ENCODE peak calls at places on chromosomes 5 and 9, in eight cellular contexts. L, D, R, V, K, J, H and G are unnamed samples.
A peak's percentile ranks its signal among the peaks of the same experiment; 100 is the strongest.

GRCh38 chr9:93037476-93037971 is 21.0 kb upstream of the SUSD3 start:
- DNase-seq in L (no peak), D (no peak), R (no peak), V (no peak), K (no peak), J (no peak), H (no peak), G (no peak)

GRCh38 chr9:16986441-16987387 is 116.2 kb upstream of the BNC2 start:
- DNase-seq in L (no peak), D (no peak), R (peak; percentile 81), V (peak; percentile 80), K (peak; percentile 76), J (no peak), H (no peak), G (no peak)

GRCh38 chr5:157459715-157460599 is at the start of gene NIPAL4:
- DNase-seq in L (no peak), D (peak; percentile 50), R (no peak), V (no peak), K (peak; percentile 48), J (no peak), H (peak; percentile 48), G (no peak)

GRCh38 chr5:172142709-172143215 is 45.3 kb downstream of the STK10 start:
- DNase-seq in L (no peak), D (no peak), R (no peak), V (peak; percentile 55), K (no peak), J (no peak), H (peak; percentile 48), G (peak; percentile 33)

GRCh38 chr5:10690460-10690859 is 70.6 kb downstream of the DAP start:
- DNase-seq in L (no peak), D (no peak), R (no peak), V (peak; percentile 58), K (no peak), J (no peak), H (no peak), G (no peak)

GRCh38 chr5:105956456-105957177 is 1714.1 kb downstream of the EFNA5 start:
- DNase-seq in L (no peak), D (no peak), R (peak; percentile 39), V (peak; percentile 35), K (peak; percentile 37), J (no peak), H (no peak), G (peak; percentile 70)

GRCh38 chr5:108974594-108974993 is 226.9 kb downstream of the FER start:
- DNase-seq in L (no peak), D (no peak), R (no peak), V (no peak), K (no peak), J (no peak), H (no peak), G (no peak)

GRCh38 chr9:103991698-103992097 is 102.4 kb upstream of the SMC2 start:
- DNase-seq in L (no peak), D (no peak), R (no peak), V (no peak), K (no peak), J (no peak), H (no peak), G (no peak)

GRCh38 chr9:124551472-124552339 is 44.5 kb upstream of the NR5A1 start:
- DNase-seq in L (peak; percentile 39), D (peak; percentile 76), R (peak; percentile 66), V (peak; percentile 73), K (peak; percentile 79), J (peak; percentile 33), H (peak; percentile 72), G (peak; percentile 59)

GRCh38 chr9:101398930-101399640 is 434 bp downstream of the ZNF189 start:
- DNase-seq in L (peak; percentile 10), D (no peak), R (peak; percentile 2), V (no peak), K (peak; percentile 36), J (peak; percentile 7), H (peak; percentile 13), G (peak; percentile 32)

GRCh38 chr5:180287868-180288267 is 4.0 kb downstream of the MAPK9 start:
- DNase-seq in L (no peak), D (no peak), R (no peak), V (no peak), K (no peak), J (no peak), H (no peak), G (no peak)

GRCh38 chr9:89870207-89870606 is 265.4 kb downstream of the GADD45G start:
- DNase-seq in L (no peak), D (no peak), R (peak; percentile 19), V (no peak), K (no peak), J (no peak), H (no peak), G (no peak)
- H3K4me2 ChIP-seq in L (no peak overlapping the region), D (no peak overlapping the region), R (no peak overlapping the region), V (no peak overlapping the region), K (no peak overlapping the region), J (no peak overlapping the region), H (no peak overlapping the region), G (no peak overlapping the region)

GRCh38 chr5:79581535-79581934 is 30.7 kb upstream of the TENT2 start:
- DNase-seq in L (no peak), D (no peak), R (no peak), V (no peak), K (no peak), J (no peak), H (peak; percentile 10), G (no peak)
- H3K4me2 ChIP-seq in L (no peak overlapping the region), D (no peak overlapping the region), R (no peak overlapping the region), V (no peak overlapping the region), K (no peak overlapping the region), J (no peak overlapping the region), H (peak overlapping the region; percentile 16), G (no peak overlapping the region)

DNA sequence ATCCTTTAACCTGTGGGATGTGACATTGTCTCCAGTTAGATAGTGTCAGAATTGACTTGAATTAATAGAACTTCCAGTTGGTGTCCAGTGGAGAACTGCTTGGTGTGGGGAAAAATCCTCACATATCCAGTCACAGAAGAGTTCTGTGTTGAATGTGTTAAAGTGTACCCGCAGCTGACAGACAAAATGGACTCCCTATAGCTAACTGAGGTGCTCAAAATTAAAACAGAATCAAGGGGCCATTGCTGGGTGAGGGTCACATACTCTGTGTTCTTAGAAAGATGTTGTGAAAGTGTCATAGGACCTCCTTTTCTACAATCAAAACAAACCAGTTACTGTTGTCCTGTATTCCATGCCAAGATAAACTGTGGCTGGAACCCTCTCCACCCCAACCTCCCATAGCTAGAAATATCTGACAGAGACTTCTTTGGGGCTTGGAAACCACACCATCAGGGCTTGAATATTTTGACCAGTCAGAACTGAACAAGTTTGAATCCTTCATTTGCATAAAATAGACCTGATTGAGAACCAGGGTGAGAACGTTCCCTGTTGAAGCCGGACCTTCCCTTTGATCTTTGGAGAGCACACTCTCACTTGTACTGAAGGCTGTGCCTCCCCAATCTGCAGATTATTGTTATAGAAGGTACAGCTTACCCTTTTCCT is 164.0 kb upstream of the ZNF608 start:
- DNase-seq in L (no peak), D (no peak), R (no peak), V (no peak), K (no peak), J (no peak), H (no peak), G (no peak)
- H3K4me2 ChIP-seq in L (no peak overlapping the region), D (no peak overlapping the region), R (no peak overlapping the region), V (no peak overlapping the region), K (no peak overlapping the region), J (no peak overlapping the region), H (no peak overlapping the region), G (no peak overlapping the region)

DNA sequence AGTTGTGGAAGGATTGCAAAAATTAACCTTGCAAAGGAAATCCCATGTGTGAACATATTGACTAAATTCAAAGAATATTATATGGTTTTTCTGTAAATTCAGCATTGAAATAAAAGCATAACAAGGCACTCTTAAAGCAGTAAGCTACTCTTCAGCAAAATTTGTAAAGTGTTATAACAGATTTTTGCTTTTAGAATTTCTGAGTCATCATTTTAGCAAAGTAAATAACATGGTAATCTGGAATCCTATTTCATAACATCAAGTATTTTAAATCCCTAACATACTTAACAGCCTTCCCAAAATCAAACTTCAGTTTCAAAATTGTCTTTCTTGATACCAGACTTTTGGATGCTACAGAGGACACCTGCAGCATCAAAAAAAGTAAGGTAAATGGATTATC is 436.0 kb upstream of the CDH9 start:
- DNase-seq in L (no peak), D (no peak), R (no peak), V (no peak), K (peak; percentile 1), J (no peak), H (no peak), G (no peak)
- H3K4me2 ChIP-seq in L (no peak overlapping the region), D (peak overlapping the region; percentile 56), R (no peak overlapping the region), V (no peak overlapping the region), K (peak overlapping the region; percentile 22), J (no peak overlapping the region), H (peak overlapping the region; percentile 44), G (no peak overlapping the region)

GRCh38 chr5:112930082-112930344 is 8.0 kb upstream of the REEP5 start:
- DNase-seq in L (peak; percentile 87), D (no peak), R (no peak), V (no peak), K (no peak), J (peak; percentile 89), H (no peak), G (no peak)
- H3K4me2 ChIP-seq in L (peak overlapping the region; percentile 98), D (no peak overlapping the region), R (no peak overlapping the region), V (no peak overlapping the region), K (no peak overlapping the region), J (peak overlapping the region; percentile 87), H (no peak overlapping the region), G (no peak overlapping the region)

DNA sequence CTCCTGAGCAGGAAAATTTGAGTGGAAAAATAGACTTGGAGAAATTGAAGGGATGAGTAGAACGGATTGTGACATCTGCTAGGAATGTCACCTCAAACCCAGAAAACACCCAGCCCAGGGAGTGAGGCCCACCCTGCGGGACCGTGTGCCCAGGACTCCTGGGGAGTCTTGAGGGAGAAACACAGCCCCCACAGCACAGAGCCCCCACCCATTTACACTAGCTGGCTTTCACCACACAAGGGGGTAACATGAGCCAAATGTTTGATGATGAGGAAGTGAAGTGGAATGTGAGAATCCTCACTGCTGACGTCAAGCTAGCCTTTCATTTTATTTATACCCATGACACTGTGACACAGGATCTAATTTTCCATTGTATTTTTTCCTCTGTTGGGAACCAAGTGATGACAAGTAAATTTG is 42.8 kb upstream of the PDE8B start:
- DNase-seq in L (no peak), D (no peak), R (peak; percentile 88), V (peak; percentile 92), K (peak; percentile 90), J (no peak), H (no peak), G (no peak)
- H3K4me2 ChIP-seq in L (no peak overlapping the region), D (no peak overlapping the region), R (peak overlapping the region; percentile 75), V (peak overlapping the region; percentile 66), K (peak overlapping the region; percentile 77), J (no peak overlapping the region), H (no peak overlapping the region), G (no peak overlapping the region)